ENCODE peak calls at places on chromosomes 16 and 17, in five cellular contexts. X is caudate nucleus; Q is HCT116; J is upper lobe of right lung; R is stimulated activated CD4-positive, alpha-beta T cell treated with anti-CD3 and anti-CD28 coated beads, TNF-alpha, amount 100 ng/mL, for 4 hours. P is an unnamed sample.

GRCh38 chr16:31466381-31466841 is 5.5 kb upstream of the TGFB1I1 start:
- DNase-seq in X (no peak), Q (no peak), J (no peak), R (no peak), P (no peak)

GRCh38 chr17:44049294-44050080 is 17.0 kb downstream of the LSM12 start:
- DNase-seq in X (no peak), Q (no peak), J (no peak), R (no peak), P (no peak)

GRCh38 chr16:75620326-75621169 is 2.5 kb downstream of the ADAT1 start:
- DNase-seq in X (no peak), Q (no peak), J (no peak), R (no peak), P (no peak)

GRCh38 chr16:67565470-67566100 is 3.3 kb downstream of the CTCF start:
- DNase-seq in X (no peak), Q (no peak), J (no peak), R (no peak), P (no peak)

GRCh38 chr16:3637371-3637923 is 17.0 kb upstream of the DNASE1 start:
- DNase-seq in X (no peak), Q (no peak), J (no peak), R (no peak), P (no peak)

GRCh38 chr16:14354561-14355351 is 275.3 kb downstream of the PARN start:
- DNase-seq in X (no peak), Q (no peak), J (no peak), R (no peak), P (no peak)

GRCh38 chr17:42131971-42132370 is 9.4 kb downstream of the HSPB9 start:
- DNase-seq in X (no peak), Q (no peak), J (no peak), R (no peak), P (no peak)

GRCh38 chr17:27088767-27089078 is 205.2 kb upstream of the WSB1 start:
- DNase-seq in X (no peak), Q (no peak), J (no peak), R (no peak), P (no peak)

GRCh38 chr17:32103476-32104113 is 38.7 kb upstream of the RHOT1 start:
- DNase-seq in X (no peak), Q (no peak), J (no peak), R (no peak), P (no peak)

GRCh38 chr17:61285483-61286320 is 113.9 kb upstream of the TBX2 start:
- DNase-seq in X (no peak), Q (no peak), J (no peak), R (no peak), P (no peak)

GRCh38 chr16:85173077-85173980 is 61.1 kb upstream of the CIBAR2 start:
- DNase-seq in X (no peak), Q (peak; percentile 34), J (no peak), R (no peak), P (no peak)

GRCh38 chr17:76432712-76433336 is 20.1 kb downstream of the UBE2O start:
- DNase-seq in X (no peak), Q (peak; percentile 28), J (no peak), R (no peak), P (no peak)

P was measured in NCI-H460.